ENCODE peak calls at places on chromosome 21, in four cellular contexts. B, C, P and U are unnamed samples.

GRCh38 chr21:28550057-28550825 is 442.4 kb downstream of the LTN1 start:
- DNase-seq in B (no peak), C (no peak), P (no peak), U (no peak)

GRCh38 chr21:30444204-30444603 is 4.1 kb downstream of the KRTAP15-1 start:
- DNase-seq in B (no peak), C (no peak), P (peak), U (peak)

GRCh38 chr21:28788030-28788429 is 204.6 kb downstream of the LTN1 start:
- DNase-seq in B (no peak), C (no peak), P (no peak), U (no peak)

GRCh38 chr21:43279578-43279894 is 110.7 kb downstream of the CRYAA start:
- DNase-seq in B (no peak), C (no peak), P (no peak), U (no peak)

GRCh38 chr21:31667639-31668038 is 8.1 kb downstream of the SOD1 start:
- DNase-seq in B (no peak), C (no peak), P (peak), U (no peak)

GRCh38 chr21:15224346-15225086 is 159.7 kb upstream of the NRIP1 start:
- DNase-seq in B (no peak), C (no peak), P (peak), U (no peak)

GRCh38 chr21:28111151-28111619 is 881.5 kb downstream of the LTN1 start:
- DNase-seq in B (no peak), C (no peak), P (no peak), U (no peak)

GRCh38 chr21:31052489-31053142 is 14.3 kb upstream of the KRTAP19-8 start:
- DNase-seq in B (no peak), C (no peak), P (no peak), U (no peak)

GRCh38 chr21:19878133-19878532 is 1120.1 kb upstream of the NCAM2 start:
- DNase-seq in B (no peak), C (no peak), P (no peak), U (no peak)

DNA sequence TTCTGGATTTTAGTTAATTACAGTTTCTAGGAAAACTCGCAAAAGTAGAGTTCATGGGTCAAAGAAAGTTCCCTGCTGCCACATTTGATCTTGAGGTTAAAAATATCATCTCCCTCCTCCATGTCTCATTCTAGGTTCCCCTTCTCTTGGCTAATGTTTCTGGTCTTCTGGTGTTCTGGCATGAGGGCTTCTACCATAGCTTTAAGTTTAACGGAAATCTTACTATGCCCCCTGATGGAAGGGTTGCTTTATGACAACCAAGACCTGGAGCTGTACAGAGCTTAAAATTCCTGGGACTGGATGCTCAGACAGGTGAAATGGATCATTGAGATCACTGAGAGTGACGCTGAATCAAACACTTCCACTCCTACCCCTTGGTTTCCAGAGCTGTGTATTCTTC is 1881.7 kb downstream of the MRPL39 start:
- DNase-seq in B (no peak), C (no peak), P (no peak), U (no peak)
- TF ChIP-seq CTCF in B (no peak), C (no peak), P (no peak), U (no peak)

GRCh38 chr21:41847066-41847804 is 31.9 kb downstream of the PRDM15 start:
- DNase-seq in B (no peak), C (no peak), P (no peak), U (no peak)
- TF ChIP-seq CTCF in B (no peak), C (no peak), P (no peak), U (no peak)

GRCh38 chr21:41289431-41289830 is 27.2 kb upstream of the FAM3B start:
- DNase-seq in B (no peak), C (no peak), P (peak), U (no peak)
- TF ChIP-seq CTCF in B (no peak), C (no peak), P (no peak), U (no peak)

GRCh38 chr21:39097335-39097861 is 85.9 kb downstream of the PSMG1 start:
- DNase-seq in B (no peak), C (no peak), P (no peak), U (no peak)

GRCh38 chr21:39095681-39096080 is 87.6 kb downstream of the PSMG1 start:
- DNase-seq in B (no peak), C (no peak), P (no peak), U (no peak)

GRCh38 chr21:39094847-39095525 is 88.3 kb downstream of the PSMG1 start:
- DNase-seq in B (no peak), C (no peak), P (no peak), U (no peak)

GRCh38 chr21:39097981-39098380 is 85.3 kb downstream of the PSMG1 start:
- DNase-seq in B (no peak), C (no peak), P (no peak), U (no peak)

DNA sequence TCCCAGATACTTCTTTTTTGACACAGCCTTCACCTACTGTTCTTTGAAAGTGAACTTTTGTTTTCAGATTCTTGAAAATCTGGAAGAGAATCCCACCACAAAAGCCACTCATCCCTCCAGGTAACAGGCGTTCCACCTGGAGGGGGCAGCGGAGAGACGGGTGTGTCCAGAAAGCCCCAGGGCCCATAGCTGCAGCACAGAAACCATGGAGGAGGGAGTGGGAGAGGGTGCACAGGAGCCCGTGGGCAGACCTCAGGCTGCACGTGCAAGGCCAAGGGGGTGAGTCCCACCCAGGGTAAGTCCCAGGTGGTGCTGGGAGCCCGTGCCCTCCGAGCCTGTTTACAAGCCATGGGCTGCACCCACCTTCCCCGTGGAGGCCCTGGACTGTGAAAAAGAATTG is 86.5 kb downstream of the PSMG1 start:
- DNase-seq in B (no peak), C (no peak), P (no peak), U (no peak)
- TF ChIP-seq CTCF in B (no peak), C (no peak), P (no peak), U (no peak)

DNA sequence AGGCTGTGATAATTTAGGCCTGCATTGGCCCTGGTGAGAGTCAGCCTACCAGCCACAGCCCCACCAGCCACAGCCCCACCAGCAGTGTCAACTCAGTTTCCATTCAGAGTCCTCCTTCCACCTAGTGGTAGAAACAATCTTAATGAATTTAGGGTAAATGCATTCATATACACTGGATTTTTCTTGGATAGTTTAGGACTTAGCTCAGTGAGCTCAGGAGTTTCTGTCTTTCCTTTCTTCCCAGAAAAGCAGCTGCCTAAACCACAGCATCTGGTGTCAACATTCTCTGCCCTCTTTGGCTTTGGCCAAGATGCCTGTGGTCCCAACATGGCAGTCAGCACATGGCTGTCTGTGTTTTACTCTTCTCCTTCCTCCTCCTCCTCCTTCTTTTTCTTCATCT is 94.0 kb downstream of the CLIC6 start:
- DNase-seq in B (no peak), C (no peak), P (no peak), U (no peak)
- TF ChIP-seq CTCF in B (no peak), C (no peak), P (no peak), U (peak)